ENCODE peak calls at places on chromosome 10, in ten cellular contexts. One of them, this sample, is unnamed.

GRCh38 chr10:23063387-23064287 is 31.7 kb upstream of the MSRB2 start:
- DNase-seq in dorsolateral prefrontal cortex: peak
- DNase-seq in AG10803: peak
- DNase-seq in H1: no peak
- DNase-seq in CD14-positive monocyte: no peak
- DNase-seq in astrocyte of the spinal cord: peak
- DNase-seq in GM10248: no peak
- DNase-seq in foreskin keratinocyte: no peak
- DNase-seq in tibial nerve: no peak
- DNase-seq in activated CD8-positive, alpha-beta T cell treated with anti-CD3 and anti-CD28 coated beads for 36 hours: no peak
- DNase-seq in this sample: no peak

GRCh38 chr10:88131561-88132139 is 268.2 kb downstream of the PTEN start:
- DNase-seq in dorsolateral prefrontal cortex: no peak
- DNase-seq in AG10803: peak
- DNase-seq in H1: no peak
- DNase-seq in CD14-positive monocyte: no peak
- DNase-seq in astrocyte of the spinal cord: peak
- DNase-seq in GM10248: no peak
- DNase-seq in foreskin keratinocyte: peak
- DNase-seq in tibial nerve: no peak
- DNase-seq in activated CD8-positive, alpha-beta T cell treated with anti-CD3 and anti-CD28 coated beads for 36 hours: no peak
- DNase-seq in this sample: no peak

GRCh38 chr10:122674781-122675180 is 24.9 kb downstream of the C10orf120 start:
- DNase-seq in dorsolateral prefrontal cortex: no peak
- DNase-seq in AG10803: no peak
- DNase-seq in H1: no peak
- DNase-seq in CD14-positive monocyte: no peak
- DNase-seq in astrocyte of the spinal cord: no peak
- DNase-seq in GM10248: no peak
- DNase-seq in foreskin keratinocyte: no peak
- DNase-seq in tibial nerve: no peak
- DNase-seq in activated CD8-positive, alpha-beta T cell treated with anti-CD3 and anti-CD28 coated beads for 36 hours: no peak
- DNase-seq in this sample: no peak

GRCh38 chr10:32149257-32149955 is 93.2 kb upstream of the KIF5B start:
- DNase-seq in dorsolateral prefrontal cortex: no peak
- DNase-seq in AG10803: peak
- DNase-seq in H1: no peak
- DNase-seq in CD14-positive monocyte: no peak
- DNase-seq in astrocyte of the spinal cord: peak
- DNase-seq in GM10248: peak
- DNase-seq in foreskin keratinocyte: peak
- DNase-seq in tibial nerve: peak
- DNase-seq in activated CD8-positive, alpha-beta T cell treated with anti-CD3 and anti-CD28 coated beads for 36 hours: peak
- DNase-seq in this sample: no peak

GRCh38 chr10:598415-599170 is 90.9 kb downstream of the DIP2C start:
- DNase-seq in dorsolateral prefrontal cortex: no peak
- DNase-seq in AG10803: peak
- DNase-seq in H1: peak
- DNase-seq in CD14-positive monocyte: no peak
- DNase-seq in astrocyte of the spinal cord: peak
- DNase-seq in GM10248: no peak
- DNase-seq in foreskin keratinocyte: no peak
- DNase-seq in tibial nerve: no peak
- DNase-seq in activated CD8-positive, alpha-beta T cell treated with anti-CD3 and anti-CD28 coated beads for 36 hours: no peak
- DNase-seq in this sample: no peak

GRCh38 chr10:47156873-47157272 is 143.1 kb upstream of the GDF10 start:
- DNase-seq in dorsolateral prefrontal cortex: no peak
- DNase-seq in AG10803: no peak
- DNase-seq in H1: no peak
- DNase-seq in CD14-positive monocyte: no peak
- DNase-seq in astrocyte of the spinal cord: no peak
- DNase-seq in GM10248: no peak
- DNase-seq in foreskin keratinocyte: no peak
- DNase-seq in tibial nerve: no peak
- DNase-seq in activated CD8-positive, alpha-beta T cell treated with anti-CD3 and anti-CD28 coated beads for 36 hours: no peak
- DNase-seq in this sample: no peak

GRCh38 chr10:86167101-86167761 is 199.4 kb downstream of the GRID1 start:
- DNase-seq in dorsolateral prefrontal cortex: no peak
- DNase-seq in AG10803: no peak
- DNase-seq in H1: no peak
- DNase-seq in CD14-positive monocyte: no peak
- DNase-seq in astrocyte of the spinal cord: no peak
- DNase-seq in GM10248: no peak
- DNase-seq in foreskin keratinocyte: no peak
- DNase-seq in tibial nerve: no peak
- DNase-seq in activated CD8-positive, alpha-beta T cell treated with anti-CD3 and anti-CD28 coated beads for 36 hours: no peak
- DNase-seq in this sample: no peak

GRCh38 chr10:110007171-110007700 is 548 bp upstream of the ADD3 start:
- DNase-seq in dorsolateral prefrontal cortex: no peak
- DNase-seq in AG10803: peak
- DNase-seq in H1: no peak
- DNase-seq in CD14-positive monocyte: no peak
- DNase-seq in astrocyte of the spinal cord: no peak
- DNase-seq in GM10248: peak
- DNase-seq in foreskin keratinocyte: no peak
- DNase-seq in tibial nerve: no peak
- DNase-seq in activated CD8-positive, alpha-beta T cell treated with anti-CD3 and anti-CD28 coated beads for 36 hours: peak
- DNase-seq in this sample: no peak

GRCh38 chr10:70430489-70431445 is 10.7 kb downstream of the NODAL start:
- DNase-seq in dorsolateral prefrontal cortex: no peak
- DNase-seq in AG10803: peak
- DNase-seq in H1: no peak
- DNase-seq in CD14-positive monocyte: no peak
- DNase-seq in astrocyte of the spinal cord: peak
- DNase-seq in GM10248: no peak
- DNase-seq in foreskin keratinocyte: no peak
- DNase-seq in tibial nerve: peak
- DNase-seq in activated CD8-positive, alpha-beta T cell treated with anti-CD3 and anti-CD28 coated beads for 36 hours: no peak
- DNase-seq in this sample: no peak
- TF ChIP-seq CTCF in dorsolateral prefrontal cortex: peak
- TF ChIP-seq CTCF in AG10803: no peak
- TF ChIP-seq CTCF in H1: peak
- TF ChIP-seq CTCF in CD14-positive monocyte: no peak
- TF ChIP-seq CTCF in astrocyte of the spinal cord: no peak
- TF ChIP-seq CTCF in GM10248: no peak
- TF ChIP-seq CTCF in foreskin keratinocyte: peak
- TF ChIP-seq CTCF in tibial nerve: peak
- TF ChIP-seq CTCF in activated CD8-positive, alpha-beta T cell treated with anti-CD3 and anti-CD28 coated beads for 36 hours: no peak
- TF ChIP-seq CTCF in this sample: peak

GRCh38 chr10:34612938-34613337 is 202.2 kb downstream of the PARD3 start:
- DNase-seq in dorsolateral prefrontal cortex: no peak
- DNase-seq in AG10803: no peak
- DNase-seq in H1: no peak
- DNase-seq in CD14-positive monocyte: no peak
- DNase-seq in astrocyte of the spinal cord: no peak
- DNase-seq in GM10248: no peak
- DNase-seq in foreskin keratinocyte: no peak
- DNase-seq in tibial nerve: no peak
- DNase-seq in activated CD8-positive, alpha-beta T cell treated with anti-CD3 and anti-CD28 coated beads for 36 hours: no peak
- DNase-seq in this sample: no peak
- TF ChIP-seq CTCF in dorsolateral prefrontal cortex: no peak
- TF ChIP-seq CTCF in AG10803: no peak
- TF ChIP-seq CTCF in H1: no peak
- TF ChIP-seq CTCF in CD14-positive monocyte: no peak
- TF ChIP-seq CTCF in astrocyte of the spinal cord: no peak
- TF ChIP-seq CTCF in GM10248: no peak
- TF ChIP-seq CTCF in foreskin keratinocyte: no peak
- TF ChIP-seq CTCF in tibial nerve: no peak
- TF ChIP-seq CTCF in activated CD8-positive, alpha-beta T cell treated with anti-CD3 and anti-CD28 coated beads for 36 hours: no peak
- TF ChIP-seq CTCF in this sample: no peak

DNA sequence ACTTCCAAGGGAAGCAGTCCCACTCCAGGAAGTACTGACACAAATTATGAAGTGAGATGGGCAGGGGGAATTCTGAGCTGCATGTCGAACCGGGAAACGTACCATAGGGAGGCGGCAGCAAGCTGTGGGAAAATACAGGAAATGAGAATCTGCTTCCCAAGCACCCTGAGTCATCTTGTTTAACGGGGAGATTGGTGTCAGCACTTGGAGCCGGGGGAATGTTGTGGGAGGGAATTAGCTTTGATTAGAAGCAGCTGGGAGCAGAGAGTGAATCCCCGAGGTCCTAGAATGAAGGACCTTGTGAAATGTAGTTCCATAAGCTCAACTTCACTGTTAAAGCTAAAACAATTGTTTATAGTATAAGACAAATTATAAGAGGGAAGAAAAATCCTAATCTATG is 141.4 kb upstream of the PRKCQ start:
- DNase-seq in dorsolateral prefrontal cortex: no peak
- DNase-seq in AG10803: peak
- DNase-seq in H1: no peak
- DNase-seq in CD14-positive monocyte: no peak
- DNase-seq in astrocyte of the spinal cord: peak
- DNase-seq in GM10248: no peak
- DNase-seq in foreskin keratinocyte: peak
- DNase-seq in tibial nerve: peak
- DNase-seq in activated CD8-positive, alpha-beta T cell treated with anti-CD3 and anti-CD28 coated beads for 36 hours: no peak
- DNase-seq in this sample: no peak
- TF ChIP-seq CTCF in dorsolateral prefrontal cortex: no peak
- TF ChIP-seq CTCF in AG10803: peak
- TF ChIP-seq CTCF in H1: peak
- TF ChIP-seq CTCF in CD14-positive monocyte: no peak
- TF ChIP-seq CTCF in astrocyte of the spinal cord: peak
- TF ChIP-seq CTCF in GM10248: no peak
- TF ChIP-seq CTCF in foreskin keratinocyte: peak
- TF ChIP-seq CTCF in tibial nerve: no peak
- TF ChIP-seq CTCF in activated CD8-positive, alpha-beta T cell treated with anti-CD3 and anti-CD28 coated beads for 36 hours: no peak
- TF ChIP-seq CTCF in this sample: no peak

GRCh38 chr10:96463562-96463961 is 50.2 kb downstream of the TLL2 start:
- DNase-seq in dorsolateral prefrontal cortex: no peak
- DNase-seq in AG10803: no peak
- DNase-seq in H1: no peak
- DNase-seq in CD14-positive monocyte: no peak
- DNase-seq in astrocyte of the spinal cord: no peak
- DNase-seq in GM10248: no peak
- DNase-seq in foreskin keratinocyte: no peak
- DNase-seq in tibial nerve: no peak
- DNase-seq in activated CD8-positive, alpha-beta T cell treated with anti-CD3 and anti-CD28 coated beads for 36 hours: no peak
- DNase-seq in this sample: no peak
- TF ChIP-seq CTCF in dorsolateral prefrontal cortex: no peak
- TF ChIP-seq CTCF in AG10803: no peak
- TF ChIP-seq CTCF in H1: no peak
- TF ChIP-seq CTCF in CD14-positive monocyte: no peak
- TF ChIP-seq CTCF in astrocyte of the spinal cord: no peak
- TF ChIP-seq CTCF in GM10248: no peak
- TF ChIP-seq CTCF in foreskin keratinocyte: no peak
- TF ChIP-seq CTCF in tibial nerve: no peak
- TF ChIP-seq CTCF in activated CD8-positive, alpha-beta T cell treated with anti-CD3 and anti-CD28 coated beads for 36 hours: no peak
- TF ChIP-seq CTCF in this sample: no peak

GRCh38 chr10:77163670-77164348 is 473.8 kb downstream of the KCNMA1 start:
- DNase-seq in dorsolateral prefrontal cortex: peak
- DNase-seq in AG10803: peak
- DNase-seq in H1: no peak
- DNase-seq in CD14-positive monocyte: peak
- DNase-seq in astrocyte of the spinal cord: peak
- DNase-seq in GM10248: no peak
- DNase-seq in foreskin keratinocyte: peak
- DNase-seq in tibial nerve: peak
- DNase-seq in activated CD8-positive, alpha-beta T cell treated with anti-CD3 and anti-CD28 coated beads for 36 hours: no peak
- DNase-seq in this sample: no peak

GRCh38 chr10:77162697-77163096 is 474.9 kb downstream of the KCNMA1 start:
- DNase-seq in dorsolateral prefrontal cortex: no peak
- DNase-seq in AG10803: peak
- DNase-seq in H1: no peak
- DNase-seq in CD14-positive monocyte: no peak
- DNase-seq in astrocyte of the spinal cord: peak
- DNase-seq in GM10248: no peak
- DNase-seq in foreskin keratinocyte: peak
- DNase-seq in tibial nerve: no peak
- DNase-seq in activated CD8-positive, alpha-beta T cell treated with anti-CD3 and anti-CD28 coated beads for 36 hours: no peak
- DNase-seq in this sample: no peak

GRCh38 chr10:77165445-77166316 is 471.9 kb downstream of the KCNMA1 start:
- DNase-seq in dorsolateral prefrontal cortex: no peak
- DNase-seq in AG10803: peak
- DNase-seq in H1: peak
- DNase-seq in CD14-positive monocyte: no peak
- DNase-seq in astrocyte of the spinal cord: peak
- DNase-seq in GM10248: peak
- DNase-seq in foreskin keratinocyte: no peak
- DNase-seq in tibial nerve: peak
- DNase-seq in activated CD8-positive, alpha-beta T cell treated with anti-CD3 and anti-CD28 coated beads for 36 hours: peak
- DNase-seq in this sample: peak

GRCh38 chr10:77168161-77168560 is 469.4 kb downstream of the KCNMA1 start:
- DNase-seq in dorsolateral prefrontal cortex: no peak
- DNase-seq in AG10803: no peak
- DNase-seq in H1: no peak
- DNase-seq in CD14-positive monocyte: no peak
- DNase-seq in astrocyte of the spinal cord: no peak
- DNase-seq in GM10248: no peak
- DNase-seq in foreskin keratinocyte: no peak
- DNase-seq in tibial nerve: no peak
- DNase-seq in activated CD8-positive, alpha-beta T cell treated with anti-CD3 and anti-CD28 coated beads for 36 hours: no peak
- DNase-seq in this sample: no peak

GRCh38 chr10:77164616-77165311 is 472.8 kb downstream of the KCNMA1 start:
- DNase-seq in dorsolateral prefrontal cortex: no peak
- DNase-seq in AG10803: peak
- DNase-seq in H1: no peak
- DNase-seq in CD14-positive monocyte: no peak
- DNase-seq in astrocyte of the spinal cord: peak
- DNase-seq in GM10248: no peak
- DNase-seq in foreskin keratinocyte: peak
- DNase-seq in tibial nerve: no peak
- DNase-seq in activated CD8-positive, alpha-beta T cell treated with anti-CD3 and anti-CD28 coated beads for 36 hours: no peak
- DNase-seq in this sample: no peak
- TF ChIP-seq CTCF in dorsolateral prefrontal cortex: no peak
- TF ChIP-seq CTCF in AG10803: no peak
- TF ChIP-seq CTCF in H1: no peak
- TF ChIP-seq CTCF in CD14-positive monocyte: no peak
- TF ChIP-seq CTCF in astrocyte of the spinal cord: no peak
- TF ChIP-seq CTCF in GM10248: no peak
- TF ChIP-seq CTCF in foreskin keratinocyte: no peak
- TF ChIP-seq CTCF in tibial nerve: no peak
- TF ChIP-seq CTCF in activated CD8-positive, alpha-beta T cell treated with anti-CD3 and anti-CD28 coated beads for 36 hours: no peak
- TF ChIP-seq CTCF in this sample: no peak